ENCODE peak calls at places on chromosomes 2 and 18, in ten cellular contexts. F, Z, J, H, B, V, T, L, D and S are unnamed samples.
A peak's percentile ranks its signal among the peaks of the same experiment; 100 is the strongest.

GRCh38 chr2:108833219-108833618 is 46.6 kb downstream of the CCDC138 start:
- DNase-seq in V (no peak), T (peak; percentile 7), Z (peak; percentile 43), H (peak; percentile 47), D (no peak), J (no peak), L (peak; percentile 5), F (no peak), B (no peak), S (no peak)

GRCh38 chr2:47520302-47520630 is 117.3 kb downstream of the MSH2 start:
- DNase-seq in F (no peak), J (no peak), H (no peak), B (no peak), D (peak; percentile 94), Z (no peak), T (no peak), L (no peak), V (no peak), S (no peak)

GRCh38 chr2:23009545-23010149 is 375.3 kb upstream of the KLHL29 start:
- DNase-seq in B (no peak), D (no peak), T (no peak), F (peak; percentile 1), L (peak; percentile 21), H (no peak), V (peak; percentile 68), Z (peak; percentile 11), J (peak; percentile 77), S (peak; percentile 4)

GRCh38 chr18:59067873-59068272 is 71.8 kb upstream of the SEC11C start:
- DNase-seq in L (peak; percentile 26), F (peak; percentile 19), J (peak; percentile 55), Z (peak; percentile 54), H (peak; percentile 33), T (no peak), V (peak; percentile 12), B (peak; percentile 47), D (peak; percentile 56), S (no peak)

GRCh38 chr2:18987592-18988073 is 370.8 kb downstream of the OSR1 start:
- DNase-seq in D (no peak), J (peak; percentile 91), H (peak; percentile 51), T (peak; percentile 85), Z (peak; percentile 93), V (peak; percentile 98), B (peak; percentile 14), F (peak; percentile 98), L (peak; percentile 97), S (peak; percentile 59)

GRCh38 chr2:232325324-232326273 is 53.0 kb upstream of the ALPP start:
- DNase-seq in L (peak; percentile 19), H (peak; percentile 17), T (peak; percentile 7), B (peak; percentile 60), F (no peak), Z (peak; percentile 56), D (peak; percentile 67), J (peak; percentile 58), V (peak; percentile 46), S (no peak)

GRCh38 chr18:76821875-76822509 is 365 bp upstream of the ZNF236 start:
- DNase-seq in H (peak; percentile 69), L (peak; percentile 50), Z (peak; percentile 47), T (no peak), B (peak; percentile 59), D (peak; percentile 55), V (no peak), F (peak; percentile 47), J (peak; percentile 62), S (no peak)

GRCh38 chr18:39962546-39962945 is 1992.5 kb upstream of the PIK3C3 start:
- DNase-seq in T (no peak), J (no peak), V (no peak), H (no peak), Z (no peak), L (no peak), B (no peak), F (no peak), D (no peak), S (no peak)

GRCh38 chr2:169717691-169718063 is 16.0 kb upstream of the KLHL23 start:
- DNase-seq in L (no peak), T (no peak), Z (no peak), J (no peak), B (no peak), H (no peak), D (no peak), F (no peak), V (no peak), S (no peak)

GRCh38 chr2:15303874-15304273 is 257.3 kb downstream of the NBAS start:
- DNase-seq in J (no peak), V (no peak), H (no peak), B (no peak), Z (no peak), T (no peak), F (no peak), D (no peak), L (no peak), S (no peak)

DNA sequence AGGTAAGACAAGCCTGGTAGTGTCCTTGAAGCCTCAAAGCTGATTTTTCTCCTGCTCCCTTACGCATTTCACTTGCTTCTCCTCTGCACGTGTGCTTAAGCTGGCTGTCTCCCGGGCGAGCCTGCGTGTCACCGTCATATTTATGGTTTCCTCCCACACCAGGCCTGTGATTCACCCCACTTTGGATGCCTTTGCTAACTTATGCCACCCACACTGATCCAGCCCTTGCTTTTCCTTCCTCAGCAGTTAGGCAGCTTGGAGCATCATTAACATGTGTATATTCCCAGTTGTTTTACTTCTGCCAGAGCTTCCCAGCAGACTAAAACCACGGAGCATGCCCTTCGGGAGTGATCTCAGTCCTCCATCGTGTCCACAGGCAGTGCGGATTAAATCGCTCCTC is 2.2 kb downstream of the ST3GAL5 start:
- DNase-seq in B (no peak), J (peak; percentile 72), V (peak; percentile 86), T (peak; percentile 90), F (peak; percentile 87), H (peak; percentile 75), D (peak; percentile 36), Z (peak; percentile 88), L (peak; percentile 94), S (peak; percentile 95)
- H3K4me3 ChIP-seq in B (no peak overlapping the region), J (no peak overlapping the region), V (peak overlapping the region; percentile 65), T (peak overlapping the region; percentile 73), F (peak overlapping the region; percentile 62), H (no peak overlapping the region), D (no peak overlapping the region), Z (peak overlapping the region; percentile 93), L (peak overlapping the region; percentile 86), S (no peak overlapping the region)

DNA sequence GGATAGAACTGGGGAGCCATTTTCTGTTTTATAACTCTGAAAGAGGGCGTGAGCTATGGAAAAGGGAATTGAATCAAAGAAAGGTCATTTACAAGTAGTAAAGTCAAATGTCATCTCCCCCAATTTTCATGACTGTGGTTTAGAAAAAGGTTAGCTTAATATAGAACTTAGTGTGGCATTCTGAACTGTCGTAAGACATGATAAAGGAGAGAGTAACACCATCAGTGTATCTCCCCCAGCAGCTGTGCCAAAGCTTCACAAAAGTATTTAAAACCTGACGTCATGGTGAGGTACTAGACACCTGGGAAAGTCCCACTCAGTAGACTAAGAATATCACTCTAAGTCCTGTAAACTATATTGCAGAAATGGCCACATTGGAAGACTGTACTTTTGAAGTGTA is 5.8 kb upstream of the IKZF2 start:
- DNase-seq in T (no peak), L (no peak), Z (no peak), F (no peak), B (no peak), V (no peak), J (no peak), H (no peak), D (no peak), S (no peak)
- H3K4me3 ChIP-seq in T (no peak overlapping the region), L (no peak overlapping the region), Z (no peak overlapping the region), F (no peak overlapping the region), B (no peak overlapping the region), V (no peak overlapping the region), J (no peak overlapping the region), H (no peak overlapping the region), D (no peak overlapping the region), S (no peak overlapping the region)

GRCh38 chr2:189521686-189522434 is 58.7 kb downstream of the SLC40A1 start:
- DNase-seq in Z (no peak), J (no peak), F (no peak), V (no peak), B (no peak), H (no peak), T (peak; percentile 23), D (no peak), L (peak; percentile 15), S (no peak)
- H3K4me3 ChIP-seq in Z (no peak overlapping the region), J (no peak overlapping the region), F (no peak overlapping the region), V (no peak overlapping the region), B (no peak overlapping the region), H (no peak overlapping the region), T (no peak overlapping the region), D (no peak overlapping the region), L (no peak overlapping the region), S (no peak overlapping the region)

GRCh38 chr2:205032093-205032551 is 486.8 kb downstream of the PARD3B start:
- DNase-seq in L (no peak), H (no peak), J (no peak), T (no peak), V (no peak), Z (no peak), B (no peak), D (no peak), F (no peak), S (no peak)
- H3K4me3 ChIP-seq in L (no peak overlapping the region), H (no peak overlapping the region), J (no peak overlapping the region), T (no peak overlapping the region), V (no peak overlapping the region), Z (no peak overlapping the region), B (no peak overlapping the region), D (no peak overlapping the region), F (no peak overlapping the region), S (no peak overlapping the region)

DNA sequence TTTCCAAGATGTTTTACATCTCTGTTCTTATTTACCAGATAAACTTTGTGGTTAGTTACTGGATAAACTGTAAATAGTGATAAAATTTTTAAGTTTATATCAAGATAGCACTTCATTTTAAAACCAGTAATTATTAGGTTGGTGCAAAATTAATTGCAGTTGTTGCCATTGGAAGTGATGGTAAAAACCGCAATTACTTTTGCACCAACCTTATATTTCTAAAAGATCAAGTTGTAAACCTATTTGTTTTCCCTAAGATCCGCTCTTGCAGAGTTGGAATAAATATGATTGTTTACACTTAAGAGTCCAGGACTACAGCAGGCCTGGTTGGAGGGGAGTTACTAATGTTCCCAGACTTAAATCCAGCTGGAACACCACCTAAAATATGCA is 479 bp upstream of the AOX1 start:
- DNase-seq in Z (no peak), T (no peak), J (no peak), F (no peak), D (no peak), H (no peak), B (no peak), L (no peak), V (no peak), S (no peak)
- H3K4me3 ChIP-seq in Z (peak overlapping the region; percentile 52), T (peak overlapping the region; percentile 65), J (peak overlapping the region; percentile 68), F (peak overlapping the region; percentile 56), D (no peak overlapping the region), H (peak overlapping the region; percentile 54), B (peak overlapping the region; percentile 40), L (peak overlapping the region; percentile 70), V (peak overlapping the region; percentile 66), S (peak overlapping the region; percentile 51)